ENCODE peak calls at places on chromosomes 12 and 14, in four cellular contexts. One of them, this sample, is unnamed.

GRCh38 chr14:54769955-54770863 is 132.4 kb downstream of the GCH1 start:
- DNase-seq in thyroid gland: no peak
- DNase-seq in fibroblast of lung: no peak
- DNase-seq in mucosa of descending colon: no peak
- DNase-seq in this sample: no peak

GRCh38 chr12:89349814-89350213 is 2.5 kb downstream of the DUSP6 start:
- DNase-seq in fibroblast of lung: peak; percentile 85
- DNase-seq in mucosa of descending colon: no peak
- DNase-seq in thyroid gland: no peak
- DNase-seq in this sample: no peak

GRCh38 chr12:96493101-96493500 is 3.7 kb downstream of the CFAP54 start:
- DNase-seq in mucosa of descending colon: no peak
- DNase-seq in fibroblast of lung: peak; percentile 60
- DNase-seq in thyroid gland: no peak
- DNase-seq in this sample: no peak

GRCh38 chr14:62097072-62097471 is 334.9 kb downstream of the SNAPC1 start:
- DNase-seq in thyroid gland: no peak
- DNase-seq in mucosa of descending colon: no peak
- DNase-seq in fibroblast of lung: no peak
- DNase-seq in this sample: no peak

GRCh38 chr14:69133206-69134125 is 19.5 kb downstream of the DCAF5 start:
- DNase-seq in mucosa of descending colon: no peak
- DNase-seq in fibroblast of lung: peak; percentile 85
- DNase-seq in thyroid gland: peak; percentile 50
- DNase-seq in this sample: no peak

GRCh38 chr14:78314484-78314883 is 144.3 kb downstream of the NRXN3 start:
- DNase-seq in thyroid gland: no peak
- DNase-seq in mucosa of descending colon: no peak
- DNase-seq in fibroblast of lung: no peak
- DNase-seq in this sample: no peak

GRCh38 chr14:24556756-24557155 is 19.3 kb downstream of the CTSG start:
- DNase-seq in thyroid gland: peak; percentile 18
- DNase-seq in fibroblast of lung: peak; percentile 25
- DNase-seq in mucosa of descending colon: no peak
- DNase-seq in this sample: no peak

GRCh38 chr12:106804668-106805067 is 30.2 kb downstream of the RIC8B start:
- DNase-seq in thyroid gland: no peak
- DNase-seq in mucosa of descending colon: no peak
- DNase-seq in fibroblast of lung: no peak
- DNase-seq in this sample: no peak

GRCh38 chr12:62983594-62983993 is 48.6 kb upstream of the PPM1H start:
- DNase-seq in mucosa of descending colon: no peak
- DNase-seq in thyroid gland: no peak
- DNase-seq in fibroblast of lung: no peak
- DNase-seq in this sample: no peak

GRCh38 chr14:100155049-100155621 is 4.3 kb downstream of the DEGS2 start:
- DNase-seq in fibroblast of lung: no peak
- DNase-seq in thyroid gland: peak; percentile 82
- DNase-seq in mucosa of descending colon: peak; percentile 65
- DNase-seq in this sample: no peak

GRCh38 chr14:100239200-100239839 is 376 bp downstream of the YY1 start:
- DNase-seq in fibroblast of lung: no peak
- DNase-seq in thyroid gland: peak; percentile 10
- DNase-seq in mucosa of descending colon: peak; percentile 78
- DNase-seq in this sample: no peak

GRCh38 chr12:2960432-2960956 is 1.3 kb downstream of the TEAD4 start:
- DNase-seq in mucosa of descending colon: no peak
- DNase-seq in thyroid gland: peak; percentile 46
- DNase-seq in fibroblast of lung: peak; percentile 64
- DNase-seq in this sample: no peak

GRCh38 chr14:102183922-102184677 is 44.4 kb downstream of the WDR20 start:
- DNase-seq in thyroid gland: no peak
- DNase-seq in mucosa of descending colon: no peak
- DNase-seq in fibroblast of lung: no peak
- DNase-seq in this sample: no peak
- TF ChIP-seq CTCF in thyroid gland: no peak
- TF ChIP-seq CTCF in mucosa of descending colon: no peak
- TF ChIP-seq CTCF in fibroblast of lung: no peak
- TF ChIP-seq CTCF in this sample: no peak

GRCh38 chr12:1499351-1499750 is 95.0 kb downstream of the FBXL14 start:
- DNase-seq in thyroid gland: no peak
- DNase-seq in fibroblast of lung: peak; percentile 32
- DNase-seq in mucosa of descending colon: no peak
- DNase-seq in this sample: no peak
- H3K4me3 ChIP-seq in thyroid gland: no peak overlapping the region
- H3K4me3 ChIP-seq in fibroblast of lung: no peak overlapping the region
- H3K4me3 ChIP-seq in mucosa of descending colon: no peak overlapping the region
- H3K4me3 ChIP-seq in this sample: no peak overlapping the region

GRCh38 chr12:74166096-74166495 is 371.5 kb upstream of the ATXN7L3B start:
- DNase-seq in fibroblast of lung: no peak
- DNase-seq in mucosa of descending colon: no peak
- DNase-seq in thyroid gland: no peak
- DNase-seq in this sample: no peak
- TF ChIP-seq CTCF in fibroblast of lung: no peak
- TF ChIP-seq CTCF in mucosa of descending colon: no peak
- TF ChIP-seq CTCF in thyroid gland: no peak
- TF ChIP-seq CTCF in this sample: no peak

GRCh38 chr12:92987846-92988621 is 58.9 kb upstream of the EEA1 start:
- DNase-seq in mucosa of descending colon: no peak
- DNase-seq in fibroblast of lung: no peak
- DNase-seq in thyroid gland: no peak
- DNase-seq in this sample: peak; percentile 49
- H3K4me3 ChIP-seq in mucosa of descending colon: no peak overlapping the region
- H3K4me3 ChIP-seq in fibroblast of lung: no peak overlapping the region
- H3K4me3 ChIP-seq in thyroid gland: no peak overlapping the region
- H3K4me3 ChIP-seq in this sample: peak overlapping the region; percentile 1

GRCh38 chr12:116492703-116493324 is 66.4 kb upstream of the MAP1LC3B2 start:
- DNase-seq in fibroblast of lung: peak; percentile 65
- DNase-seq in thyroid gland: peak; percentile 1
- DNase-seq in mucosa of descending colon: no peak
- DNase-seq in this sample: no peak
- TF ChIP-seq CTCF in fibroblast of lung: no peak
- TF ChIP-seq CTCF in thyroid gland: no peak
- TF ChIP-seq CTCF in mucosa of descending colon: no peak
- TF ChIP-seq CTCF in this sample: no peak